ENCODE peak calls at places on chromosomes 5 and 9, in five cellular contexts. C is stomach, Y is cardiac fibroblast, N is K562, G is bronchial epithelial cell. A is an unnamed sample.
A peak's percentile ranks its signal among the peaks of the same experiment; 100 is the strongest.

GRCh38 chr5:159440948-159441347 is 110.7 kb upstream of the IL12B start:
- DNase-seq in Y (no peak), C (no peak), N (no peak), G (no peak), A (no peak)

GRCh38 chr9:133505186-133505830 is 19.5 kb downstream of the MYMK start:
- DNase-seq in C (no peak), N (no peak), G (no peak), Y (peak; percentile 45), A (no peak)

GRCh38 chr9:108662090-108662875 is 193.5 kb downstream of the ACTL7B start:
- DNase-seq in G (peak; percentile 46), C (no peak), N (no peak), Y (no peak), A (no peak)

GRCh38 chr5:72386639-72387038 is 66.5 kb downstream of the PTCD2 start:
- DNase-seq in Y (no peak), G (no peak), C (no peak), N (no peak), A (no peak)

GRCh38 chr9:16825971-16826370 is 44.5 kb downstream of the BNC2 start:
- DNase-seq in N (no peak), C (no peak), Y (peak; percentile 76), G (no peak), A (no peak)

GRCh38 chr5:158011420-158011819 is 152.5 kb upstream of the CLINT1 start:
- DNase-seq in C (no peak), N (no peak), Y (no peak), G (no peak), A (no peak)

GRCh38 chr9:4604678-4605095 is 57.4 kb upstream of the PLPP6 start:
- DNase-seq in C (peak; percentile 79), G (peak; percentile 74), N (peak; percentile 72), Y (peak; percentile 80), A (peak; percentile 76)

GRCh38 chr9:14531424-14532269 is 161.6 kb downstream of the ZDHHC21 start:
- DNase-seq in N (peak; percentile 51), C (no peak), Y (no peak), G (no peak), A (no peak)

GRCh38 chr9:95000821-95001220 is 274.3 kb downstream of the AOPEP start:
- DNase-seq in N (no peak), Y (no peak), C (no peak), G (no peak), A (no peak)

GRCh38 chr5:56513141-56513540 is 280.0 kb upstream of the ANKRD55 start:
- DNase-seq in Y (no peak), C (no peak), G (peak; percentile 49), N (no peak), A (no peak)

GRCh38 chr5:2173067-2173466 is 290.3 kb upstream of the IRX4 start:
- DNase-seq in C (no peak), Y (no peak), N (no peak), G (no peak), A (no peak)

GRCh38 chr5:10441992-10442435 is 335 bp downstream of the ROPN1L start:
- DNase-seq in N (no peak), Y (no peak), G (no peak), C (no peak), A (no peak)

GRCh38 chr5:66647146-66647856 is 51.1 kb downstream of the MAST4 start:
- DNase-seq in N (no peak), Y (peak; percentile 51), G (no peak), C (no peak), A (no peak)

GRCh38 chr5:138752341-138752950 is 779 bp upstream of the CTNNA1 start:
- DNase-seq in N (peak; percentile 71), Y (no peak), G (peak; percentile 44), C (no peak), A (peak; percentile 25)

GRCh38 chr9:31606678-31607077 is 777.8 kb upstream of the ACO1 start:
- DNase-seq in N (no peak), C (no peak), G (no peak), Y (no peak), A (no peak)

GRCh38 chr5:96427823-96428222 is 5.2 kb downstream of the PCSK1 start:
- DNase-seq in G (no peak), Y (peak; percentile 49), C (no peak), N (no peak), A (no peak)

GRCh38 chr9:98968596-98969337 is 25.1 kb downstream of the COL15A1 start:
- DNase-seq in Y (no peak), N (peak; percentile 56), C (no peak), G (no peak), A (no peak)

GRCh38 chr9:93010056-93010455 is 48.4 kb upstream of the SUSD3 start:
- DNase-seq in Y (no peak), N (no peak), G (no peak), C (no peak), A (no peak)

GRCh38 chr5:153211052-153211451 is 279.4 kb upstream of the GRIA1 start:
- DNase-seq in G (no peak), C (no peak), Y (no peak), N (no peak), A (no peak)

GRCh38 chr5:109866051-109866450 is 176.3 kb downstream of the MAN2A1 start:
- DNase-seq in C (no peak), N (peak; percentile 6), G (peak; percentile 79), Y (peak; percentile 91), A (no peak)

GRCh38 chr9:3299872-3300271 is 225.9 kb downstream of the RFX3 start:
- DNase-seq in Y (peak; percentile 9), N (no peak), G (no peak), C (no peak), A (peak; percentile 86)

GRCh38 chr5:155299342-155300006 is 285.9 kb downstream of the KIF4B start:
- DNase-seq in C (no peak), Y (no peak), N (no peak), G (no peak), A (no peak)

GRCh38 chr5:126594077-126594476 is 942 bp downstream of the ALDH7A1 start:
- DNase-seq in G (peak; percentile 87), N (no peak), C (no peak), Y (peak; percentile 24), A (no peak)

GRCh38 chr9:76905661-76905983 is 292 bp downstream of the PRUNE2 start:
- DNase-seq in N (no peak), G (no peak), Y (no peak), C (no peak), A (no peak)

GRCh38 chr5:541148-541887 is 17.1 kb upstream of the SLC9A3 start:
- DNase-seq in G (no peak), N (peak; percentile 44), C (no peak), Y (no peak), A (peak; percentile 15)

GRCh38 chr5:56493293-56493692 is 260.2 kb upstream of the ANKRD55 start:
- DNase-seq in G (no peak), Y (no peak), N (no peak), C (no peak), A (no peak)

GRCh38 chr9:116701940-116702642 is 15.0 kb downstream of the TRIM32 start:
- DNase-seq in G (peak; percentile 50), C (no peak), N (no peak), Y (peak; percentile 12), A (no peak)

GRCh38 chr9:113593682-113594281 is 130.3 kb downstream of the RGS3 start:
- DNase-seq in C (peak; percentile 88), G (peak; percentile 96), Y (peak; percentile 98), N (peak; percentile 66), A (no peak)
- H3K4me3 ChIP-seq in C (peak overlapping the region; percentile 48), G (no peak overlapping the region), Y (peak overlapping the region; percentile 74), N (no peak overlapping the region), A (no peak overlapping the region)

GRCh38 chr9:96417051-96417586 is 1.1 kb downstream of the ZNF367 start:
- DNase-seq in G (peak; percentile 50), C (peak; percentile 91), N (peak; percentile 93), Y (peak; percentile 78), A (peak; percentile 93)
- TF ChIP-seq CTCF in G (peak; percentile 3), C (no peak), N (no peak), Y (no peak), A (no peak)

DNA sequence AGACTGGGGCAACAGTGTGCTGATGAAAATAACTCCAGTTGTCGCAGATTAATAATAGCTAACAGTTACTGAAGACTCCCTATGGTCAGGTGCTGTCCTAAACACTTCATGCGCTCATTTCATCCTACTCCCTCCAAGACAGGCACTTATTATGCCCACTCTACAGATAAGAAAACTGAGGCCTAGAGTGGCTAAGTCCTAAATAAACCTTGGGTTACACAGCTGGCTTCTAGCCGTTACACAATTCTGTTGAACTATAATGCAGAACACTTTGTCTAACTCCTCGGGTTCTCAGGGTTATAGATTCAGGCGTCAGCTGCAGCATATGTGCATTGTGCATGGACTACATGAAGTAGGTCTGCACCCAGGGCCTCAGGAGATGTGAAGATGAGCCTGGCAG is 103.9 kb downstream of the DAPK1 start:
- DNase-seq in G (no peak), Y (no peak), C (no peak), N (no peak), A (no peak)
- H3K4me3 ChIP-seq in G (no peak overlapping the region), Y (no peak overlapping the region), C (no peak overlapping the region), N (no peak overlapping the region), A (no peak overlapping the region)

GRCh38 chr9:74645007-74645639 is 148.0 kb downstream of the RORB start:
- DNase-seq in Y (peak; percentile 26), N (peak; percentile 9), C (no peak), G (peak; percentile 25), A (peak; percentile 33)
- TF ChIP-seq CTCF in Y (peak; percentile 39), N (peak; percentile 44), C (no peak), G (peak; percentile 56), A (peak; percentile 88)

GRCh38 chr5:174459071-174459702 is 265.2 kb upstream of the MSX2 start:
- DNase-seq in C (no peak), Y (no peak), N (no peak), G (no peak), A (no peak)
- H3K4me3 ChIP-seq in C (no peak overlapping the region), Y (no peak overlapping the region), N (no peak overlapping the region), G (no peak overlapping the region), A (no peak overlapping the region)

DNA sequence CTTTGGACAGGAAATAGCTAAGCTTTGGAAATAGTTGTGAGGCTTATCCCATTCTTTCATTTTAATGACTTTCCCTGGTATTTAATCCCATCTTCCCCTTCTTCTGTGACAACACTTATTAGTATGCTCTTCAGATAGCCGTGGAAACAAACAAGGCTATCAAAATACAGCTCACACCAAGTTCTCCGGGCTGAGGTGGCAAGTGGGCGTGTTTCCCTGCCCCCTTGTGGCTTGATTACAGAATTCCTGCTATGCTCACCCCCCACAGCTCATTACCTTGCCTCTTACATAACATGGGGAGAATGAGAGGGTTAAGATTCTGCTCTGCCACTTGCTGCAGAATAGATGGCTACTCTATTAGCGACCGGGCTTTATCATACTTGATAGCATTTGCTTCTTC is 437.1 kb upstream of the TLE4 start:
- DNase-seq in Y (peak; percentile 18), G (peak; percentile 22), C (no peak), N (no peak), A (peak; percentile 2)
- TF ChIP-seq CTCF in Y (peak; percentile 23), G (no peak), C (no peak), N (no peak), A (peak; percentile 51)

GRCh38 chr9:124686918-124687317 is 84.2 kb downstream of the NR6A1 start:
- DNase-seq in G (no peak), N (no peak), Y (no peak), C (no peak), A (no peak)
- H3K4me3 ChIP-seq in G (no peak overlapping the region), N (no peak overlapping the region), Y (no peak overlapping the region), C (no peak overlapping the region), A (no peak overlapping the region)